ENCODE peak calls at places on chromosomes 11 and 22, in six cellular contexts. W, A, U, V, X and L are unnamed samples.

GRCh38 chr11:103537904-103538502 is 428.8 kb downstream of the DYNC2H1 start:
- DNase-seq in W (peak), A (peak), U (no peak), V (no peak), X (no peak), L (no peak)

GRCh38 chr11:35845860-35846259 is 98.0 kb upstream of the LDLRAD3 start:
- DNase-seq in W (no peak), A (no peak), U (no peak), V (no peak), X (no peak), L (no peak)

GRCh38 chr11:35387341-35387982 is 31.9 kb downstream of the SLC1A2 start:
- DNase-seq in W (no peak), A (no peak), U (no peak), V (no peak), X (no peak), L (no peak)

GRCh38 chr22:28710889-28711285 is 30.7 kb downstream of the CHEK2 start:
- DNase-seq in W (no peak), A (peak), U (no peak), V (no peak), X (no peak), L (no peak)

GRCh38 chr11:68127791-68128681 is 6.8 kb upstream of the CHKA start:
- DNase-seq in W (peak), A (peak), U (no peak), V (peak), X (peak), L (no peak)

GRCh38 chr11:96061730-96062524 is 138.0 kb upstream of the MTMR2 start:
- DNase-seq in W (no peak), A (no peak), U (no peak), V (peak), X (no peak), L (no peak)

GRCh38 chr11:19437760-19438159 is 197.0 kb upstream of the E2F8 start:
- DNase-seq in W (no peak), A (no peak), U (no peak), V (no peak), X (no peak), L (no peak)

GRCh38 chr11:14041040-14041439 is 78.5 kb downstream of the SPON1 start:
- DNase-seq in W (peak), A (no peak), U (no peak), V (no peak), X (peak), L (no peak)

GRCh38 chr11:67732045-67732787 is 57.8 kb upstream of the ALDH3B2 start:
- DNase-seq in W (peak), A (peak), U (no peak), V (no peak), X (peak), L (peak)

GRCh38 chr11:34787348-34787747 is 128.8 kb downstream of the APIP start:
- DNase-seq in W (no peak), A (no peak), U (no peak), V (no peak), X (no peak), L (no peak)

GRCh38 chr11:3920148-3920852 is 64.8 kb downstream of the STIM1 start:
- DNase-seq in W (peak), A (no peak), U (peak), V (no peak), X (no peak), L (no peak)

GRCh38 chr11:9831122-9831521 is 167.2 kb downstream of the SWAP70 start:
- DNase-seq in W (no peak), A (no peak), U (no peak), V (no peak), X (no peak), L (no peak)

GRCh38 chr22:47012589-47013365 is 250.3 kb downstream of the TBC1D22A start:
- DNase-seq in W (no peak), A (no peak), U (no peak), V (peak), X (peak), L (no peak)

GRCh38 chr11:796565-797299 is 1.3 kb downstream of the SLC25A22 start:
- DNase-seq in W (no peak), A (no peak), U (no peak), V (peak), X (peak), L (no peak)

GRCh38 chr11:118870396-118871343 is 13.0 kb upstream of the CXCR5 start:
- DNase-seq in W (no peak), A (peak), U (peak), V (peak), X (no peak), L (no peak)

GRCh38 chr11:1570001-1570453 is 2.0 kb downstream of the DUSP8 start:
- DNase-seq in W (no peak), A (peak), U (no peak), V (peak), X (no peak), L (no peak)

GRCh38 chr11:9530020-9530628 is 43.3 kb upstream of the WEE1 start:
- DNase-seq in W (no peak), A (no peak), U (no peak), V (no peak), X (no peak), L (no peak)

GRCh38 chr11:130312046-130312445 is 2.7 kb downstream of the ZBTB44 start:
- DNase-seq in W (no peak), A (no peak), U (no peak), V (no peak), X (no peak), L (no peak)

GRCh38 chr11:107567739-107568335 is 2.3 kb upstream of the ALKBH8 start:
- DNase-seq in W (no peak), A (peak), U (no peak), V (no peak), X (no peak), L (no peak)

GRCh38 chr22:29907753-29908515 is 25.0 kb downstream of the MTMR3 start:
- DNase-seq in W (peak), A (peak), U (no peak), V (peak), X (peak), L (peak)

GRCh38 chr11:56670984-56671383 is 7.5 kb downstream of the OR5AR1 start:
- DNase-seq in W (no peak), A (no peak), U (no peak), V (no peak), X (no peak), L (no peak)

GRCh38 chr11:86666193-86666592 is 6.2 kb downstream of the ME3 start:
- DNase-seq in W (no peak), A (no peak), U (no peak), V (no peak), X (no peak), L (no peak)

GRCh38 chr22:22103078-22103593 is 120.5 kb upstream of the TOP3B start:
- DNase-seq in W (peak), A (peak), U (no peak), V (no peak), X (peak), L (no peak)

GRCh38 chr11:88179966-88180629 is 4.9 kb upstream of the RAB38 start:
- DNase-seq in W (no peak), A (no peak), U (no peak), V (no peak), X (no peak), L (no peak)

GRCh38 chr22:26656896-26657851 is at the start of gene MIAT:
- DNase-seq in W (no peak), A (peak), U (no peak), V (no peak), X (peak), L (no peak)

GRCh38 chr11:29263971-29264682 is 752.7 kb downstream of the KCNA4 start:
- DNase-seq in W (no peak), A (no peak), U (no peak), V (no peak), X (no peak), L (no peak)

GRCh38 chr11:2519879-2520735 is 75.3 kb downstream of the KCNQ1 start:
- DNase-seq in W (no peak), A (peak), U (no peak), V (no peak), X (no peak), L (no peak)

GRCh38 chr11:8239536-8240228 is 24.0 kb downstream of the LMO1 start:
- DNase-seq in W (no peak), A (no peak), U (no peak), V (no peak), X (no peak), L (no peak)

GRCh38 chr11:117456027-117456720 is 128.5 kb downstream of the CEP164 start:
- DNase-seq in W (no peak), A (no peak), U (peak), V (no peak), X (no peak), L (no peak)

GRCh38 chr11:122665882-122666281 is 10.4 kb downstream of the UBASH3B start:
- DNase-seq in W (no peak), A (no peak), U (no peak), V (no peak), X (no peak), L (no peak)

GRCh38 chr11:18312012-18312411 is 9.9 kb downstream of the HPS5 start:
- DNase-seq in W (no peak), A (no peak), U (no peak), V (no peak), X (no peak), L (no peak)

GRCh38 chr11:121437018-121437685 is 15.0 kb upstream of the SORL1 start:
- DNase-seq in W (no peak), A (no peak), U (no peak), V (no peak), X (no peak), L (no peak)

GRCh38 chr11:111067994-111068393 is 177.5 kb upstream of the POU2AF2 start:
- DNase-seq in W (no peak), A (no peak), U (no peak), V (no peak), X (no peak), L (no peak)

GRCh38 chr11:112173152-112173551 is 2.2 kb upstream of the BCO2 start:
- DNase-seq in W (no peak), A (no peak), U (no peak), V (no peak), X (no peak), L (no peak)

GRCh38 chr11:78806214-78807004 is 231.7 kb upstream of the NARS2 start:
- DNase-seq in W (no peak), A (no peak), U (no peak), V (no peak), X (no peak), L (no peak)

GRCh38 chr11:45806937-45807791 is 2.2 kb downstream of the SLC35C1 start:
- DNase-seq in W (no peak), A (no peak), U (no peak), V (no peak), X (no peak), L (no peak)

GRCh38 chr22:32018056-32018455 is 25.0 kb upstream of the SLC5A1 start:
- DNase-seq in W (no peak), A (no peak), U (no peak), V (no peak), X (no peak), L (no peak)

GRCh38 chr11:94308024-94308423 is 3.6 kb downstream of the IZUMO1R start:
- DNase-seq in W (no peak), A (no peak), U (no peak), V (no peak), X (no peak), L (no peak)

GRCh38 chr22:35353318-35353717 is 27.6 kb upstream of the HMOX1 start:
- DNase-seq in W (no peak), A (no peak), U (no peak), V (no peak), X (no peak), L (no peak)

GRCh38 chr22:35350539-35351503 is 30.1 kb upstream of the HMOX1 start:
- DNase-seq in W (peak), A (peak), U (peak), V (peak), X (peak), L (peak)

GRCh38 chr22:35352214-35353111 is 28.4 kb upstream of the HMOX1 start:
- DNase-seq in W (no peak), A (no peak), U (no peak), V (peak), X (no peak), L (peak)

GRCh38 chr22:35355744-35356420 is 25.0 kb upstream of the HMOX1 start:
- DNase-seq in W (no peak), A (no peak), U (no peak), V (no peak), X (peak), L (no peak)

DNA sequence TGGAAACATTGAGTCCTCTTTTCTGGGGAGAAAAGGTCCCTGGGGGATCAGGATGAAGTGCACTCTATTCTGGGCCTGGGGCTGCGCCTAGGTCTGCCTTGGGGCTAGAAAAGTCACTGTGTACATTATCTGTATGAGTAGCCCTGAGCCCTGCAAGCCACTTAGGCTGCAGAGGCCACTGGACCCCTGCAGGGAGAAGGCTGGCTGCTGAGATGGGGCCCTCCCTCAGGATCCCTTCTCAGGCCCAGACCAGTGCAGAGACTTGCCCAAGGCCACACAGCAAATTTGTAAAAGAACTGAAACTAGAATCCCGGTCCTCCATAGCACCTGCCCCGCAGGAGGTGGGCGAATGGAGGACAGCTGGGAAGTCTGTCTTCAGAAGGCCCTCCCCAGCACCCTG is 26.8 kb upstream of the HMOX1 start:
- DNase-seq in W (no peak), A (no peak), U (no peak), V (no peak), X (no peak), L (no peak)
- TF ChIP-seq POLR2AphosphoS5 in W (no peak), A (no peak), U (no peak), V (no peak), X (no peak), L (no peak)

DNA sequence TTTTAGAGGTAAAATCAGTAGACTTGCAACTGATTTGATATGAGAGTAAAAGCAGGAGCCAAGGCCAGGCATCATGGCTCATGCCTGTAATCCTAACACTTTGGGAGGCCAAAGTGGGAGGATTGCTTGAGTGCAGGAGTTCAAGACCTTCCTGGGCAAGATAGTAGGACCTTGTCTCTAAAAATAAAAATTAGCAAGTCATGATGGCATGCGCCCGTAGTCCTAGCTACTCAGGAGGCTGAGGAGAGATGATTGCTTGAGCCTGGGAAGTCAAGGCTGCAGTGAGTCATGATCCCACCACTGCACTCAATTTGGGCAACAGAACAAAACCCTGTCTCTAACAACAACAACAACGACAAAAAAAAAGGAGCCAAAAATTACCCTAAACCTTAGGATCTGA is 13.5 kb downstream of the SGSM3 start:
- DNase-seq in W (no peak), A (no peak), U (no peak), V (no peak), X (no peak), L (no peak)
- TF ChIP-seq REST in W (no peak), A (no peak), U (no peak), V (no peak), X (no peak), L (no peak)

DNA sequence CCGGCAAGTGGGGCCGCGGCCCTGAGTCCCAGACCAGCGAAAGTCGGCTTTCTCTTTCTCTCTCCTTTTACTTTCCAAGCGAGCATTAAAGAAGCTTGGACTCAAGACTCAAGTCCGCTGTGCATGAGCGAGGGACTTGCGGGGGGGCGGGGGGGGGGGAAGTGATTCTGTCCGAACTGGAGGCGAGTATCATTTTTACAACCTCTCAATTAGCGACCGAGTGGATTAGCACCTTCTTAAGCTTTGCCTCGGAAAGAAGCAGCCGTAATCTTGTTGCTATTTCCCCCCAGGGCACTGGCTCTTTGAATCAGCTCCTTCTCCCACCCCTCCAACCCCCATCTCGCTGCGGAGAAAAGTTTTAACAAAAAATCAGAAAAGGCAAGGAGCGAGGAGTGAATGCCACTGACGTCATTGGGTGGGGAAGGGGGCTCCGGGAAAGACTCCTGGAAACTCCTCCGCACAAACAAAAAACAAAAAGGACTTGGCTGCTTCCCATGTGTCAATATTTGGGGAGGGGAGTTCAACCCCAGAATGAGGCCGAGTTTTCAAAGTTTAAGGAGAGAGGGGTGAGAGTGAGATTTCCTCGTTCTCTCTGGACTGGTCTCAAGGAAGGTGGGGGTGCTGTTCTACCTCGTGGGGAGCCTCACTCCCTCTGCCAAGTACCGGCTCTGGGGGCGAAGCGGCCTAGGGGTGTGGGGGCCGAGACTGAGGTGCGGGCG is 2.3 kb upstream of the PAX6 start:
- DNase-seq in W (no peak), A (peak), U (no peak), V (no peak), X (no peak), L (no peak)
- TF ChIP-seq SIN3A in W (no peak), A (no peak), U (no peak), V (no peak), X (no peak), L (no peak)

GRCh38 chr11:134224710-134225662 is 515 bp downstream of the VPS26B start:
- DNase-seq in W (no peak), A (peak), U (no peak), V (peak), X (peak), L (no peak)
- TF ChIP-seq POLR2AphosphoS5 in W (no peak), A (no peak), U (no peak), V (no peak), X (no peak), L (no peak)